ENCODE peak calls at places on chromosomes 5 and 9, in four cellular contexts. One of them, this sample, is unnamed.

GRCh38 chr5:56175465-56175864 is 57.7 kb downstream of the ANKRD55 start:
- DNase-seq in GM12878: no peak
- DNase-seq in HepG2: no peak
- DNase-seq in H1: peak; percentile 27
- DNase-seq in this sample: no peak

GRCh38 chr9:82131072-82131471 is 142.5 kb downstream of the SPATA31D1 start:
- DNase-seq in GM12878: no peak
- DNase-seq in HepG2: no peak
- DNase-seq in H1: no peak
- DNase-seq in this sample: no peak

GRCh38 chr5:93746406-93747056 is 5.1 kb upstream of the POU5F2 start:
- DNase-seq in GM12878: no peak
- DNase-seq in HepG2: no peak
- DNase-seq in H1: no peak
- DNase-seq in this sample: no peak

GRCh38 chr5:38916802-38917201 is 71.0 kb downstream of the OSMR start:
- DNase-seq in GM12878: no peak
- DNase-seq in HepG2: no peak
- DNase-seq in H1: no peak
- DNase-seq in this sample: no peak

GRCh38 chr9:83334320-83334719 is 203.9 kb downstream of the FRMD3 start:
- DNase-seq in GM12878: peak; percentile 11
- DNase-seq in HepG2: peak; percentile 64
- DNase-seq in H1: no peak
- DNase-seq in this sample: peak; percentile 54

GRCh38 chr5:114249838-114250237 is 112.0 kb upstream of the KCNN2 start:
- DNase-seq in GM12878: no peak
- DNase-seq in HepG2: no peak
- DNase-seq in H1: no peak
- DNase-seq in this sample: no peak

GRCh38 chr9:12759767-12760166 is 15.1 kb upstream of the LURAP1L start:
- DNase-seq in GM12878: no peak
- DNase-seq in HepG2: no peak
- DNase-seq in H1: no peak
- DNase-seq in this sample: no peak

GRCh38 chr9:2027761-2028160 is 12.6 kb downstream of the SMARCA2 start:
- DNase-seq in GM12878: no peak
- DNase-seq in HepG2: no peak
- DNase-seq in H1: no peak
- DNase-seq in this sample: no peak

GRCh38 chr9:134399435-134400056 is 73.3 kb downstream of the RXRA start:
- DNase-seq in GM12878: no peak
- DNase-seq in HepG2: no peak
- DNase-seq in H1: no peak
- DNase-seq in this sample: peak; percentile 48

GRCh38 chr5:149011084-149011483 is 51.8 kb downstream of the SH3TC2 start:
- DNase-seq in GM12878: no peak
- DNase-seq in HepG2: no peak
- DNase-seq in H1: no peak
- DNase-seq in this sample: no peak

GRCh38 chr9:133813749-133814585 is 75.8 kb upstream of the SARDH start:
- DNase-seq in GM12878: no peak
- DNase-seq in HepG2: no peak
- DNase-seq in H1: no peak
- DNase-seq in this sample: no peak

GRCh38 chr9:2106666-2107065 is 91.5 kb downstream of the SMARCA2 start:
- DNase-seq in GM12878: no peak
- DNase-seq in HepG2: no peak
- DNase-seq in H1: no peak
- DNase-seq in this sample: no peak

GRCh38 chr9:93346240-93347112 is 105.0 kb upstream of the FAM120A start:
- DNase-seq in GM12878: no peak
- DNase-seq in HepG2: no peak
- DNase-seq in H1: no peak
- DNase-seq in this sample: no peak

GRCh38 chr9:26682796-26683496 is 209.7 kb downstream of the CAAP1 start:
- DNase-seq in GM12878: no peak
- DNase-seq in HepG2: no peak
- DNase-seq in H1: no peak
- DNase-seq in this sample: no peak

GRCh38 chr9:124137944-124138335 is 119.8 kb upstream of the NEK6 start:
- DNase-seq in GM12878: no peak
- DNase-seq in HepG2: no peak
- DNase-seq in H1: no peak
- DNase-seq in this sample: no peak

GRCh38 chr5:9898319-9898718 is 268.2 kb upstream of the TAS2R1 start:
- DNase-seq in GM12878: no peak
- DNase-seq in HepG2: peak; percentile 5
- DNase-seq in H1: no peak
- DNase-seq in this sample: peak; percentile 7
- TF ChIP-seq TAF1 in GM12878: no peak
- TF ChIP-seq TAF1 in HepG2: no peak
- TF ChIP-seq TAF1 in H1: no peak
- TF ChIP-seq TAF1 in this sample: no peak

GRCh38 chr5:80097516-80097915 is 62.4 kb downstream of the THBS4 start:
- DNase-seq in GM12878: no peak
- DNase-seq in HepG2: no peak
- DNase-seq in H1: no peak
- DNase-seq in this sample: no peak
- TF ChIP-seq CREB1 in GM12878: no peak
- TF ChIP-seq CREB1 in HepG2: no peak
- TF ChIP-seq CREB1 in H1: no peak
- TF ChIP-seq CREB1 in this sample: no peak

GRCh38 chr5:80255425-80255751 is 460 bp downstream of the SERINC5 start:
- DNase-seq in GM12878: no peak
- DNase-seq in HepG2: no peak
- DNase-seq in H1: no peak
- DNase-seq in this sample: peak; percentile 74
- TF ChIP-seq SIN3A in GM12878: no peak
- TF ChIP-seq SIN3A in HepG2: peak; percentile 70
- TF ChIP-seq SIN3A in H1: no peak
- TF ChIP-seq SIN3A in this sample: no peak

DNA sequence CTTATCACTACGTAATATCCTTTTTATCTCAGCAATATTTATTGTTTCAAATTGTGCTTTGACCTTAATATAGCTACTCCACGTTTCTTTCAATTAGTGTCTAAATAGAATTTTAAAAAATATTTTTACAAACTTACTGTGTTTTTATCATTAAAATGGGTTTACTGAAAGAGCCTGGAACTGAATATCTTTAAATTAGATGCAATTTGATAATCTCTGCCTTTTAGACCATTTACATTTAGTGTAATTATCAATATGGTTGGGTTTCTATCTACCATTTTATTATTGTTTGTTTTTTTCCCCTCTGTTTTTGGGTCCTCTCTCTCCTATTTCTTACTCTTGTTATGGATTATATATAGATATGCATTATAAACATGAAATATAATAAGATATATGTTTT is 327.8 kb downstream of the IRX2 start:
- DNase-seq in GM12878: no peak
- DNase-seq in HepG2: no peak
- DNase-seq in H1: no peak
- DNase-seq in this sample: no peak
- TF ChIP-seq TAF1 in GM12878: no peak
- TF ChIP-seq TAF1 in HepG2: no peak
- TF ChIP-seq TAF1 in H1: no peak
- TF ChIP-seq TAF1 in this sample: no peak

GRCh38 chr5:171637811-171638210 is 147.8 kb upstream of the SMIM23 start:
- DNase-seq in GM12878: no peak
- DNase-seq in HepG2: no peak
- DNase-seq in H1: no peak
- DNase-seq in this sample: no peak

GRCh38 chr5:171639236-171639635 is 146.4 kb upstream of the SMIM23 start:
- DNase-seq in GM12878: no peak
- DNase-seq in HepG2: no peak
- DNase-seq in H1: no peak
- DNase-seq in this sample: no peak

GRCh38 chr5:171641891-171642290 is 143.7 kb upstream of the SMIM23 start:
- DNase-seq in GM12878: no peak
- DNase-seq in HepG2: no peak
- DNase-seq in H1: no peak
- DNase-seq in this sample: no peak

GRCh38 chr5:171640396-171640981 is 145.1 kb upstream of the SMIM23 start:
- DNase-seq in GM12878: no peak
- DNase-seq in HepG2: no peak
- DNase-seq in H1: no peak
- DNase-seq in this sample: no peak

GRCh38 chr5:171639966-171640365 is 145.7 kb upstream of the SMIM23 start:
- DNase-seq in GM12878: no peak
- DNase-seq in HepG2: no peak
- DNase-seq in H1: no peak
- DNase-seq in this sample: no peak
- TF ChIP-seq CREB1 in GM12878: no peak
- TF ChIP-seq CREB1 in HepG2: no peak
- TF ChIP-seq CREB1 in H1: no peak
- TF ChIP-seq CREB1 in this sample: no peak

GRCh38 chr5:74873525-74874249 is 7.5 kb upstream of the FAM169A start:
- DNase-seq in GM12878: no peak
- DNase-seq in HepG2: peak; percentile 77
- DNase-seq in H1: no peak
- DNase-seq in this sample: no peak

GRCh38 chr5:74875994-74876791 is 10.0 kb upstream of the FAM169A start:
- DNase-seq in GM12878: no peak
- DNase-seq in HepG2: peak; percentile 95
- DNase-seq in H1: no peak
- DNase-seq in this sample: no peak

DNA sequence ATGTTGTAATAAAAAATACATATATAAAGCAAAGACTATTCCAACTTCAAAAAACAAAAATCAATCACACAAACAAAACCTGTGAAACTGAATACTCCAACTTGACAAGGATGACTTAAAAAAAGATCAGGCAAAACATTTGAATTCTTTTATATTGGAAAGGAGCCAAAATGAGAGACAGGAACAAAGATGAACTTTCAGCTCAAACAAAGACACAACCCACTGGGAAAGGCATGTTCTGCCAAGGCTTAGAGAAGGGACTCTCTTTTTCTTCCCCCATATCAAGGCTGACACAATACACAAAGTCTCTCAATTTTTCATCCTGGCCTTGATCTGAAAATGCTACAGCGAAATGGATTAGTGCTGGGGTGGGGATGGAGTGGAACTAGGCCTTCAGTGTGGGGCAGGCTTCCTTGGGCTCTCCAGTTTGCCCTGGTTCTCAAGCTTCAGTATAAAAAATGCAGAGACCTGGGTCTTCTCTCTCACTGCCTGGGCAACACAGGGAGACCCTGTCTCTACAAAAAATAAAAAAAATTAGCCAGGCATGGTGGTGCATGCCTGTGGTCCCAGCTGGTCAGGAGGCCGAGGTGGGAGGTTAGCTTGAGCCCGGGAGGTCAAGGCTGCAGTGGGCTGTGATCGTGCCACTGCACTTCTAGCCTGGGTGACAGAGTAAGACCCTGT is 11.6 kb upstream of the FAM169A start:
- DNase-seq in GM12878: no peak
- DNase-seq in HepG2: peak; percentile 90
- DNase-seq in H1: no peak
- DNase-seq in this sample: no peak
- TF ChIP-seq SIN3A in GM12878: no peak
- TF ChIP-seq SIN3A in HepG2: no peak
- TF ChIP-seq SIN3A in H1: no peak
- TF ChIP-seq SIN3A in this sample: no peak

GRCh38 chr9:136362450-136362784 is 1.1 kb downstream of the DNLZ start:
- DNase-seq in GM12878: no peak
- DNase-seq in HepG2: no peak
- DNase-seq in H1: no peak
- DNase-seq in this sample: no peak
- TF ChIP-seq TAF1 in GM12878: no peak
- TF ChIP-seq TAF1 in HepG2: no peak
- TF ChIP-seq TAF1 in H1: no peak
- TF ChIP-seq TAF1 in this sample: no peak

GRCh38 chr5:172481011-172481410 is 26.7 kb upstream of the SH3PXD2B start:
- DNase-seq in GM12878: no peak
- DNase-seq in HepG2: peak; percentile 22
- DNase-seq in H1: no peak
- DNase-seq in this sample: no peak

GRCh38 chr5:172478256-172478655 is 23.9 kb upstream of the SH3PXD2B start:
- DNase-seq in GM12878: no peak
- DNase-seq in HepG2: no peak
- DNase-seq in H1: no peak
- DNase-seq in this sample: no peak

GRCh38 chr5:172479784-172480115 is 25.4 kb upstream of the SH3PXD2B start:
- DNase-seq in GM12878: no peak
- DNase-seq in HepG2: no peak
- DNase-seq in H1: no peak
- DNase-seq in this sample: no peak

GRCh38 chr5:172477466-172477865 is 23.1 kb upstream of the SH3PXD2B start:
- DNase-seq in GM12878: no peak
- DNase-seq in HepG2: no peak
- DNase-seq in H1: no peak
- DNase-seq in this sample: no peak

DNA sequence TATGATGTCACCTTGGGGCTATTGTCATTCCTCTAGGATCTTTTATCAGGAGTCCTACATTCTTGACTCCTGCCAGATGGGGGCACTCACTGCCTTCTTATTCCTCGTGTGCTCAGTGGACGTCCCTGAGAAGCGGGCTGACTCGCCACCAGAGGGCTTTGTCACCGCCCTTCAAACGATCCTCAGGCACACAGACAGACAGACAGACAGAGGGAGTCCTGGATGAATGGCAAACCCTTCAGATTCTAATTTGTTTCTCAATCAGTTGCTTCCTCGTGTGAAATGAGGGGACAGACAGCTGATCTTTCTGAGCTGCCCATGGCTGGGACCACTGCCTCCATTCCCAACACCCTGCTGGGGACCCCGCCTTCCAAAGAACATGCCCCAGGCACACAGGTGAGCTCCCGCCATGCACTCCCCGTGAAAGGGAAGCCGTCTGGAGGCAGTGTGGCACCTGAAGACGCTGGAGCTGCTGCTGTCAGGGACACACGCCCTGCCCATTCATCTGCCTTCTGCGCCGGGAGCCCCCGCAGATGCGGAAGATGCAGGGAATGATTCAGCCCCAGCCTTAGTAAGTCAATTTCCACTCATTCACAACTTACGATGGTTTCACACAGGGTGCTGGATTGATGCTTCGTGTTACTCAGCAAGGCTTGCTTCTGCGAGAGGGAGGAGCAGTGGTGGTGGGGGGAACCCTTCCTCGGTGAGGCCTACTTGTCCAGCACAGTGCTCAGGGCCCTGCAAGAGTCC is 24.9 kb upstream of the SH3PXD2B start:
- DNase-seq in GM12878: peak; percentile 17
- DNase-seq in HepG2: peak; percentile 89
- DNase-seq in H1: peak; percentile 75
- DNase-seq in this sample: peak; percentile 82
- TF ChIP-seq CREB1 in GM12878: no peak
- TF ChIP-seq CREB1 in HepG2: no peak
- TF ChIP-seq CREB1 in H1: no peak
- TF ChIP-seq CREB1 in this sample: no peak

This sample was measured in K562.